ENCODE peak calls at places on chromosomes 5 and 9, in eight cellular contexts. Q is NCI-H1436; M is AG04450; T is stimulated activated CD4-positive, alpha-beta T cell treated with anti-CD3 and anti-CD28 coated beads, Interleukin-1b, Interleukin-23, amount 100 ng/mL, for 24 hours; W is activated T-helper 1 cell treated with Interleukin-2 at 50 U/mL for 16 hours; Y is Right ventricle myocardium superior; S is Calu3; O is aorta. B is an unnamed sample.

GRCh38 chr5:1479581-1480188 is 34.4 kb upstream of the SLC6A3 start:
- DNase-seq in Q (no peak), M (no peak), T (peak; percentile 25), W (no peak), Y (peak; percentile 62), S (no peak), O (peak; percentile 87), B (no peak)

GRCh38 chr5:146001544-146002185 is 65.3 kb downstream of the SH3RF2 start:
- DNase-seq in Q (no peak), M (no peak), T (no peak), W (no peak), Y (no peak), S (no peak), O (no peak), B (no peak)

GRCh38 chr5:17743580-17744435 is 109.5 kb downstream of the TAF11L14 start:
- DNase-seq in Q (no peak), M (no peak), T (no peak), W (no peak), Y (no peak), S (no peak), O (no peak), B (no peak)

GRCh38 chr9:94945191-94946144 is 219.0 kb downstream of the AOPEP start:
- DNase-seq in Q (no peak), M (peak; percentile 84), T (no peak), W (no peak), Y (peak; percentile 62), S (no peak), O (peak; percentile 87), B (no peak)

GRCh38 chr9:135478858-135479468 is 619 bp upstream of the PPP1R26 start:
- DNase-seq in Q (no peak), M (no peak), T (no peak), W (no peak), Y (no peak), S (peak; percentile 34), O (no peak), B (no peak)

GRCh38 chr5:40812125-40812524 is 14.0 kb upstream of the PRKAA1 start:
- DNase-seq in Q (no peak), M (no peak), T (no peak), W (no peak), Y (no peak), S (no peak), O (no peak), B (no peak)

GRCh38 chr5:174195517-174195916 is 150.0 kb downstream of the NSG2 start:
- DNase-seq in Q (no peak), M (no peak), T (no peak), W (no peak), Y (no peak), S (no peak), O (no peak), B (no peak)

GRCh38 chr5:112696786-112697185 is 40.9 kb upstream of the APC start:
- DNase-seq in Q (no peak), M (no peak), T (no peak), W (no peak), Y (no peak), S (no peak), O (no peak), B (no peak)

GRCh38 chr5:76867827-76868693 is 18.2 kb downstream of the S100Z start:
- DNase-seq in Q (peak; percentile 72), M (peak; percentile 47), T (peak; percentile 29), W (peak; percentile 23), Y (peak; percentile 67), S (peak; percentile 85), O (no peak), B (no peak)

GRCh38 chr9:135179976-135180375 is 92.5 kb downstream of the OLFM1 start:
- DNase-seq in Q (no peak), M (no peak), T (no peak), W (no peak), Y (no peak), S (no peak), O (no peak), B (no peak)

GRCh38 chr5:149043641-149044040 is 19.2 kb downstream of the SH3TC2 start:
- DNase-seq in Q (no peak), M (no peak), T (no peak), W (no peak), Y (no peak), S (no peak), O (no peak), B (no peak)

GRCh38 chr9:122347348-122348287 is 23.2 kb upstream of the PTGS1 start:
- DNase-seq in Q (no peak), M (no peak), T (no peak), W (no peak), Y (no peak), S (peak; percentile 9), O (no peak), B (no peak)

GRCh38 chr9:131361202-131361833 is 32.6 kb upstream of the PRRC2B start:
- DNase-seq in Q (no peak), M (no peak), T (no peak), W (no peak), Y (no peak), S (peak; percentile 8), O (peak; percentile 31), B (no peak)

GRCh38 chr9:130181645-130182044 is 9.4 kb downstream of the NCS1 start:
- DNase-seq in Q (no peak), M (no peak), T (no peak), W (no peak), Y (no peak), S (no peak), O (no peak), B (no peak)

GRCh38 chr5:98570661-98571181 is 202.7 kb upstream of the RGMB start:
- DNase-seq in Q (no peak), M (no peak), T (no peak), W (no peak), Y (no peak), S (no peak), O (no peak), B (no peak)

GRCh38 chr5:96968074-96968473 is 32.2 kb downstream of the LNPEP start:
- DNase-seq in Q (no peak), M (no peak), T (no peak), W (no peak), Y (no peak), S (no peak), O (no peak), B (no peak)

GRCh38 chr5:108696951-108697715 is 50.6 kb upstream of the FER start:
- DNase-seq in Q (no peak), M (no peak), T (no peak), W (no peak), Y (no peak), S (no peak), O (no peak), B (no peak)

GRCh38 chr9:19440823-19441580 is 32.2 kb downstream of the ACER2 start:
- DNase-seq in Q (no peak), M (no peak), T (no peak), W (no peak), Y (no peak), S (no peak), O (no peak), B (no peak)

GRCh38 chr5:37921452-37921851 is 81.6 kb upstream of the GDNF start:
- DNase-seq in Q (no peak), M (no peak), T (no peak), W (no peak), Y (no peak), S (no peak), O (no peak), B (no peak)

GRCh38 chr9:21015122-21015815 is 16.2 kb downstream of the HACD4 start:
- DNase-seq in Q (no peak), M (no peak), T (no peak), W (no peak), Y (no peak), S (no peak), O (no peak), B (no peak)

GRCh38 chr9:134325813-134326753 is at the start of gene RXRA:
- DNase-seq in Q (peak; percentile 84), M (peak; percentile 65), T (peak; percentile 35), W (peak; percentile 62), Y (peak; percentile 92), S (peak; percentile 80), O (peak; percentile 94), B (no peak)

GRCh38 chr5:122723606-122724352 is 51.1 kb upstream of the SNX2 start:
- DNase-seq in Q (no peak), M (peak; percentile 70), T (no peak), W (no peak), Y (no peak), S (no peak), O (no peak), B (no peak)

GRCh38 chr9:20573023-20573422 is 49.3 kb downstream of the MLLT3 start:
- DNase-seq in Q (no peak), M (no peak), T (no peak), W (no peak), Y (no peak), S (no peak), O (no peak), B (no peak)

GRCh38 chr9:14865206-14865605 is 45.0 kb downstream of the FREM1 start:
- DNase-seq in Q (no peak), M (no peak), T (no peak), W (no peak), Y (no peak), S (no peak), O (no peak), B (no peak)

GRCh38 chr5:51988561-51988960 is 605.3 kb downstream of the ISL1 start:
- DNase-seq in Q (no peak), M (no peak), T (no peak), W (no peak), Y (no peak), S (no peak), O (no peak), B (no peak)

GRCh38 chr9:89422151-89422918 is 75.6 kb downstream of the SEMA4D start:
- DNase-seq in Q (no peak), M (peak; percentile 16), T (peak; percentile 67), W (no peak), Y (no peak), S (no peak), O (no peak), B (no peak)

GRCh38 chr5:137610598-137610997 is 111.5 kb upstream of the SPOCK1 start:
- DNase-seq in Q (no peak), M (no peak), T (no peak), W (no peak), Y (no peak), S (no peak), O (no peak), B (no peak)